ENCODE peak calls at places on chromosomes 12 and 14, in eight cellular contexts. L is GM03348; A is H4; M is IMR-90; C is activated gamma-delta T cell treated with Interleukin-2 at 50 U/mL for 16 hours; W is GM12865; J is effector CD4-positive, alpha-beta T cell; H is body of pancreas. Z is an unnamed sample.
A peak's percentile ranks its signal among the peaks of the same experiment; 100 is the strongest.

GRCh38 chr12:49983892-49984291 is 11.1 kb downstream of the AQP6 start:
- DNase-seq in W (no peak), A (peak; percentile 53), H (no peak), L (peak; percentile 86), C (no peak), M (peak; percentile 92), J (no peak), Z (no peak)

GRCh38 chr14:91140672-91141071 is 26.8 kb downstream of the DGLUCY start:
- DNase-seq in A (peak; percentile 29), H (no peak), W (peak; percentile 24), C (no peak), L (no peak), M (no peak), J (no peak), Z (no peak)

GRCh38 chr12:51210690-51211395 is 7.0 kb downstream of the POU6F1 start:
- DNase-seq in C (no peak), J (no peak), L (no peak), H (no peak), M (no peak), W (no peak), A (no peak), Z (peak; percentile 23)

GRCh38 chr14:102050026-102050405 is 36.8 kb downstream of the HSP90AA1 start:
- DNase-seq in H (no peak), J (no peak), M (no peak), A (no peak), L (no peak), W (no peak), C (no peak), Z (no peak)

GRCh38 chr12:54068423-54069070 is 14.9 kb downstream of the HOXC4 start:
- DNase-seq in H (no peak), L (no peak), J (no peak), C (no peak), M (no peak), A (no peak), W (no peak), Z (no peak)

GRCh38 chr12:19700969-19701368 is 261.7 kb downstream of the AEBP2 start:
- DNase-seq in A (no peak), M (no peak), L (no peak), H (no peak), J (no peak), C (no peak), W (no peak), Z (no peak)

GRCh38 chr12:91920276-91920675 is 225.4 kb downstream of the BTG1 start:
- DNase-seq in M (peak; percentile 14), L (peak; percentile 21), W (no peak), J (no peak), A (no peak), H (no peak), C (no peak), Z (no peak)

GRCh38 chr12:10559241-10559640 is 53.6 kb downstream of the EIF2S3B start:
- DNase-seq in J (no peak), C (peak; percentile 57), W (no peak), M (no peak), H (no peak), A (no peak), L (no peak), Z (no peak)

GRCh38 chr12:51482808-51483532 is 58.3 kb downstream of the SLC4A8 start:
- DNase-seq in H (no peak), A (no peak), C (peak; percentile 6), L (peak; percentile 17), J (no peak), W (peak; percentile 30), M (no peak), Z (no peak)

GRCh38 chr14:55846852-55847471 is 267.0 kb downstream of the KTN1 start:
- DNase-seq in A (no peak), M (peak; percentile 50), C (no peak), J (no peak), W (peak; percentile 10), L (peak; percentile 36), H (peak; percentile 46), Z (no peak)

GRCh38 chr14:100536721-100537700 is 50.2 kb downstream of the BEGAIN start:
- DNase-seq in W (no peak), M (no peak), H (peak; percentile 22), C (no peak), A (no peak), J (no peak), L (no peak), Z (no peak)

GRCh38 chr14:75561013-75561432 is 17.4 kb upstream of the FLVCR2 start:
- DNase-seq in W (peak; percentile 71), J (peak; percentile 41), C (peak; percentile 36), H (peak; percentile 91), A (peak; percentile 75), L (peak; percentile 93), M (peak; percentile 67), Z (no peak)

GRCh38 chr12:65094722-65095121 is 26.4 kb downstream of the WIF1 start:
- DNase-seq in C (no peak), W (no peak), L (no peak), A (no peak), M (no peak), H (no peak), J (no peak), Z (no peak)

GRCh38 chr12:50398931-50399330 is 1.8 kb upstream of the LARP4 start:
- DNase-seq in W (no peak), J (no peak), L (no peak), H (no peak), C (no peak), A (no peak), M (no peak), Z (no peak)

GRCh38 chr12:65170245-65170881 is 980 bp downstream of the LEMD3 start:
- DNase-seq in M (peak; percentile 38), W (peak; percentile 82), L (peak; percentile 82), H (peak; percentile 54), C (peak; percentile 48), A (no peak), J (peak; percentile 68), Z (peak; percentile 34)

GRCh38 chr12:24057920-24058476 is 108.5 kb upstream of the SOX5 start:
- DNase-seq in W (no peak), H (no peak), A (no peak), C (no peak), M (no peak), J (no peak), L (no peak), Z (no peak)

GRCh38 chr14:51619551-51619950 is 32.2 kb upstream of the FRMD6 start:
- DNase-seq in A (no peak), M (peak; percentile 73), C (no peak), L (no peak), W (no peak), J (no peak), H (no peak), Z (no peak)

GRCh38 chr12:113298861-113299545 is 35.9 kb downstream of the SLC8B1 start:
- DNase-seq in C (no peak), W (no peak), A (no peak), J (no peak), M (no peak), L (peak; percentile 48), H (no peak), Z (peak; percentile 64)

GRCh38 chr14:37579250-37579649 is 15.8 kb downstream of the FOXA1 start:
- DNase-seq in H (no peak), J (no peak), W (no peak), M (no peak), L (no peak), C (no peak), A (no peak), Z (no peak)

GRCh38 chr14:91364524-91365270 is 52.9 kb downstream of the CCDC88C start:
- DNase-seq in H (no peak), C (no peak), J (no peak), A (no peak), L (no peak), W (no peak), M (no peak), Z (no peak)

GRCh38 chr12:53159195-53159834 is 21.2 kb upstream of the ZNF740 start:
- DNase-seq in H (peak; percentile 85), J (peak; percentile 86), L (peak; percentile 94), M (peak; percentile 74), C (peak; percentile 90), W (peak; percentile 91), A (peak; percentile 82), Z (peak; percentile 25)

GRCh38 chr12:62776575-62776974 is 158.4 kb downstream of the PPM1H start:
- DNase-seq in L (no peak), H (no peak), A (no peak), C (no peak), M (no peak), W (no peak), J (no peak), Z (no peak)

GRCh38 chr14:99273724-99274345 is 1.8 kb upstream of the BCL11B start:
- DNase-seq in H (no peak), L (no peak), A (no peak), M (no peak), J (no peak), C (no peak), W (no peak), Z (no peak)

GRCh38 chr14:21326972-21327371 is 47.1 kb downstream of the RPGRIP1 start:
- DNase-seq in H (no peak), A (no peak), L (no peak), W (no peak), M (no peak), J (no peak), C (no peak), Z (no peak)

GRCh38 chr12:85516667-85517325 is 236.8 kb downstream of the ALX1 start:
- DNase-seq in M (no peak), L (no peak), W (no peak), A (no peak), J (no peak), H (no peak), C (no peak), Z (no peak)

GRCh38 chr14:80344208-80344607 is 132.9 kb upstream of the DIO2 start:
- DNase-seq in M (no peak), A (no peak), L (no peak), C (no peak), W (no peak), H (no peak), J (no peak), Z (no peak)

GRCh38 chr12:132169376-132169775 is 25.1 kb downstream of the NOC4L start:
- DNase-seq in M (no peak), W (no peak), H (no peak), A (no peak), C (no peak), J (no peak), L (no peak), Z (no peak)

Z was measured in C1 segment of cervical spinal cord.